ENCODE peak calls at places on chromosomes 4 and X, in seven cellular contexts. One of them, this sample, is unnamed.

GRCh38 chr4:99845708-99846469 is 29.3 kb downstream of the DAPP1 start:
- DNase-seq in left lung: no peak
- DNase-seq in IMR-90: no peak
- DNase-seq in lung: no peak
- DNase-seq in PC-3: no peak
- DNase-seq in GM23248: no peak
- DNase-seq in psoas muscle: no peak
- DNase-seq in this sample: no peak

GRCh38 chr4:4455199-4455865 is 68.4 kb downstream of the NSG1 start:
- DNase-seq in GM23248: no peak
- DNase-seq in IMR-90: no peak
- DNase-seq in left lung: no peak
- DNase-seq in PC-3: no peak
- DNase-seq in psoas muscle: no peak
- DNase-seq in lung: no peak
- DNase-seq in this sample: no peak

GRCh38 chr4:56976878-56977320 is 507 bp downstream of the NOA1 start:
- DNase-seq in IMR-90: no peak
- DNase-seq in psoas muscle: no peak
- DNase-seq in PC-3: peak; percentile 76
- DNase-seq in left lung: peak; percentile 92
- DNase-seq in lung: peak; percentile 61
- DNase-seq in GM23248: peak; percentile 62
- DNase-seq in this sample: peak; percentile 58

GRCh38 chrX:131728295-131729145 is 184.6 kb downstream of the OR13H1 start:
- DNase-seq in PC-3: no peak
- DNase-seq in GM23248: no peak
- DNase-seq in left lung: no peak
- DNase-seq in IMR-90: peak; percentile 86
- DNase-seq in lung: peak; percentile 87
- DNase-seq in psoas muscle: peak; percentile 74
- DNase-seq in this sample: peak; percentile 88

GRCh38 chr4:151347891-151348290 is 22.5 kb upstream of the SH3D19 start:
- DNase-seq in psoas muscle: no peak
- DNase-seq in IMR-90: no peak
- DNase-seq in GM23248: no peak
- DNase-seq in PC-3: no peak
- DNase-seq in left lung: no peak
- DNase-seq in lung: no peak
- DNase-seq in this sample: no peak

GRCh38 chrX:153946910-153947769 is 2.7 kb upstream of the RENBP start:
- DNase-seq in GM23248: peak; percentile 87
- DNase-seq in PC-3: peak; percentile 84
- DNase-seq in psoas muscle: peak; percentile 87
- DNase-seq in left lung: peak; percentile 86
- DNase-seq in IMR-90: peak; percentile 68
- DNase-seq in lung: peak; percentile 77
- DNase-seq in this sample: peak; percentile 80

GRCh38 chr4:176959980-176960379 is 167.3 kb upstream of the VEGFC start:
- DNase-seq in IMR-90: no peak
- DNase-seq in PC-3: no peak
- DNase-seq in psoas muscle: no peak
- DNase-seq in GM23248: no peak
- DNase-seq in lung: no peak
- DNase-seq in left lung: no peak
- DNase-seq in this sample: no peak

GRCh38 chr4:145340071-145340695 is 141.5 kb upstream of the SMAD1 start:
- DNase-seq in PC-3: no peak
- DNase-seq in GM23248: no peak
- DNase-seq in lung: no peak
- DNase-seq in left lung: peak; percentile 27
- DNase-seq in IMR-90: no peak
- DNase-seq in psoas muscle: no peak
- DNase-seq in this sample: no peak

GRCh38 chrX:111719426-111720210 is 38.6 kb downstream of the ALG13 start:
- DNase-seq in left lung: no peak
- DNase-seq in GM23248: peak; percentile 14
- DNase-seq in psoas muscle: no peak
- DNase-seq in lung: no peak
- DNase-seq in PC-3: peak; percentile 12
- DNase-seq in IMR-90: peak; percentile 16
- DNase-seq in this sample: no peak

GRCh38 chr4:185640809-185641675 is 105.7 kb upstream of the PDLIM3 start:
- DNase-seq in left lung: no peak
- DNase-seq in PC-3: peak; percentile 74
- DNase-seq in psoas muscle: no peak
- DNase-seq in lung: no peak
- DNase-seq in GM23248: peak; percentile 86
- DNase-seq in IMR-90: peak; percentile 82
- DNase-seq in this sample: no peak

GRCh38 chr4:142351958-142352357 is 494.1 kb downstream of the INPP4B start:
- DNase-seq in left lung: no peak
- DNase-seq in PC-3: no peak
- DNase-seq in IMR-90: no peak
- DNase-seq in lung: no peak
- DNase-seq in psoas muscle: no peak
- DNase-seq in GM23248: no peak
- DNase-seq in this sample: no peak
- H3K4me1 ChIP-seq in left lung: no peaks in the 10 kb centered on the region
- H3K4me1 ChIP-seq in PC-3: peaks cover 54% of the 10 kb centered on the region
- H3K4me1 ChIP-seq in IMR-90: peaks cover 5% of the 10 kb centered on the region
- H3K4me1 ChIP-seq in lung: peaks cover 2% of the 10 kb centered on the region
- H3K4me1 ChIP-seq in psoas muscle: peaks cover 34% of the 10 kb centered on the region
- H3K4me1 ChIP-seq in GM23248: peaks cover 60% of the 10 kb centered on the region
- H3K4me1 ChIP-seq in this sample: peaks cover 97% of the 10 kb centered on the region

GRCh38 chrX:142250502-142250901 is 45.4 kb upstream of the MAGEC2 start:
- DNase-seq in GM23248: no peak
- DNase-seq in lung: no peak
- DNase-seq in psoas muscle: no peak
- DNase-seq in IMR-90: no peak
- DNase-seq in left lung: no peak
- DNase-seq in PC-3: peak; percentile 6
- DNase-seq in this sample: no peak

GRCh38 chrX:142249721-142250120 is 44.6 kb upstream of the MAGEC2 start:
- DNase-seq in IMR-90: no peak
- DNase-seq in GM23248: no peak
- DNase-seq in PC-3: no peak
- DNase-seq in left lung: no peak
- DNase-seq in lung: no peak
- DNase-seq in psoas muscle: no peak
- DNase-seq in this sample: no peak

GRCh38 chrX:142244568-142244967 is 39.5 kb upstream of the MAGEC2 start:
- DNase-seq in left lung: no peak
- DNase-seq in GM23248: no peak
- DNase-seq in IMR-90: no peak
- DNase-seq in lung: no peak
- DNase-seq in psoas muscle: no peak
- DNase-seq in PC-3: no peak
- DNase-seq in this sample: no peak
- H3K27ac ChIP-seq in left lung: no peak overlapping the region
- H3K27ac ChIP-seq in GM23248: no peak overlapping the region
- H3K27ac ChIP-seq in IMR-90: no peak overlapping the region
- H3K27ac ChIP-seq in lung: no peak overlapping the region
- H3K27ac ChIP-seq in psoas muscle: no peak overlapping the region
- H3K27ac ChIP-seq in PC-3: no peak overlapping the region
- H3K27ac ChIP-seq in this sample: no peak overlapping the region

GRCh38 chr4:36256398-36256828 is 12.1 kb upstream of the ARAP2 start:
- DNase-seq in IMR-90: no peak
- DNase-seq in psoas muscle: peak; percentile 47
- DNase-seq in lung: no peak
- DNase-seq in PC-3: no peak
- DNase-seq in GM23248: no peak
- DNase-seq in left lung: no peak
- DNase-seq in this sample: no peak
- H3K4me1 ChIP-seq in IMR-90: no peaks in the 10 kb centered on the region
- H3K4me1 ChIP-seq in psoas muscle: no peaks in the 10 kb centered on the region
- H3K4me1 ChIP-seq in lung: no peaks in the 10 kb centered on the region
- H3K4me1 ChIP-seq in PC-3: no peaks in the 10 kb centered on the region
- H3K4me1 ChIP-seq in GM23248: no peaks in the 10 kb centered on the region
- H3K4me1 ChIP-seq in left lung: no peaks in the 10 kb centered on the region
- H3K4me1 ChIP-seq in this sample: peaks cover 48% of the 10 kb centered on the region

DNA sequence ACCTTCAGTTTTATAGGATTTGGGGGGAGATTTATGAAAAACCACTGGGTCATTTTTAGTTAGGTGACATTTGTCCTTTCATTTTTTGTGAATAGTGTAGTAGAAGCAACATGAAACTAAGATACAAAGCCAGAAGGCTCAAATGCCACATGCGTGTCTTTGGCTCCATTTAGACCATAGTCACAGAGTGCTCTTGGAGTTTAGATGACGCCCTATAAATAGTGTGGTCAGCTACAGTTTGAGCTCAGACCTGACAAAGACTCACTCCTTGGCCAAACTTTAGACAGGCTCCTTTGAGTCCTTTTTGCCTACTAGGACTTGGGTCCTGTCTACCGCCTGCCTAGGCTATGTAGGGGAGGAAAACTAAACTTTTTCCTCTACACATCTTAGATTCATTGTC is 16.8 kb upstream of the PAGE1 start:
- DNase-seq in GM23248: no peak
- DNase-seq in lung: no peak
- DNase-seq in left lung: no peak
- DNase-seq in PC-3: no peak
- DNase-seq in IMR-90: no peak
- DNase-seq in psoas muscle: no peak
- DNase-seq in this sample: no peak
- H3K27ac ChIP-seq in GM23248: no peak overlapping the region
- H3K27ac ChIP-seq in lung: no peak overlapping the region
- H3K27ac ChIP-seq in left lung: no peak overlapping the region
- H3K27ac ChIP-seq in PC-3: no peak overlapping the region
- H3K27ac ChIP-seq in IMR-90: no peak overlapping the region
- H3K27ac ChIP-seq in psoas muscle: peak overlapping the region; percentile 78
- H3K27ac ChIP-seq in this sample: no peak overlapping the region

DNA sequence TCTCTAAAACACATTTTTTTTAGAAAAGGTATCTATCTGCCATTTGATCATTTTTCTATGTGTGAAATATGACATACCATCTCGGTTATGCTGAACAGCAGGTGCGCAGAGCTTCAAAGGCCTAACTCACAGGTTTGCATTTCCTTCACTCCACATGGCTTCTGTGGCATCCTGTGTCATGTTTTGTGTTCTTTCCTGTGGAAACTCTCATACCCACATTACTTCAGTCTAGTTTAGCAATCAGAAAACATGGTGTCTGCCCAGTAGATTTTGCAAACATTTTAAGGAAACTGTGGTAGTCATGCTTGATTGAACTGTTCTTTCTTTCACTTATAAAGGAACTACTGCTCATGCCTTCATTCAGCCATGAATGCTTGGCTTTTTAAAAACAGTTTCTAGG is 11.3 kb upstream of the ARAP2 start:
- DNase-seq in IMR-90: no peak
- DNase-seq in psoas muscle: no peak
- DNase-seq in PC-3: no peak
- DNase-seq in lung: no peak
- DNase-seq in GM23248: no peak
- DNase-seq in left lung: no peak
- DNase-seq in this sample: peak; percentile 91
- H3K4me1 ChIP-seq in IMR-90: no peaks in the 10 kb centered on the region
- H3K4me1 ChIP-seq in psoas muscle: no peaks in the 10 kb centered on the region
- H3K4me1 ChIP-seq in PC-3: no peaks in the 10 kb centered on the region
- H3K4me1 ChIP-seq in lung: no peaks in the 10 kb centered on the region
- H3K4me1 ChIP-seq in GM23248: no peaks in the 10 kb centered on the region
- H3K4me1 ChIP-seq in left lung: no peaks in the 10 kb centered on the region
- H3K4me1 ChIP-seq in this sample: peaks cover 48% of the 10 kb centered on the region

DNA sequence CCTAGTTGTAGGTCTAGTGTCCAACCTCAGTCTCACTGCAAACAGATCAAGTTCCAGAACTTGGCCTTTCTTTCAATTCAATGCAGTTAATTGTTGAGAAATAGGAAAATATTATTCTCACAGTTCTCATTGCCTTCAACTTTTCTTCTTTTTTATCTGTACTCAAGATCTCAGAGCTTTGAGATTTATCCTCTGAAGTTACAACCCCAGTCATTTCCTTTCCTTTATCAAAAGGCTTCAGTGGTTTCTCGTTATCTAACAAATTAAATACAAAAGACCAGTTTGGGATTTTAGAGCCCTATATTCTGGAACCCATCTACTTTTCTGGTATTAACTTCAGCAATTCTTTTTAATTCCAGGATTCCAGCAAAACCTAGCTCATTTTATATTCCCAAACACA is 130.2 kb downstream of the TMA16 start:
- DNase-seq in psoas muscle: no peak
- DNase-seq in lung: no peak
- DNase-seq in left lung: no peak
- DNase-seq in PC-3: no peak
- DNase-seq in IMR-90: no peak
- DNase-seq in GM23248: no peak
- DNase-seq in this sample: peak; percentile 35
- H3K27ac ChIP-seq in psoas muscle: no peak overlapping the region
- H3K27ac ChIP-seq in lung: no peak overlapping the region
- H3K27ac ChIP-seq in left lung: no peak overlapping the region
- H3K27ac ChIP-seq in PC-3: no peak overlapping the region
- H3K27ac ChIP-seq in IMR-90: no peak overlapping the region
- H3K27ac ChIP-seq in GM23248: no peak overlapping the region
- H3K27ac ChIP-seq in this sample: no peak overlapping the region

DNA sequence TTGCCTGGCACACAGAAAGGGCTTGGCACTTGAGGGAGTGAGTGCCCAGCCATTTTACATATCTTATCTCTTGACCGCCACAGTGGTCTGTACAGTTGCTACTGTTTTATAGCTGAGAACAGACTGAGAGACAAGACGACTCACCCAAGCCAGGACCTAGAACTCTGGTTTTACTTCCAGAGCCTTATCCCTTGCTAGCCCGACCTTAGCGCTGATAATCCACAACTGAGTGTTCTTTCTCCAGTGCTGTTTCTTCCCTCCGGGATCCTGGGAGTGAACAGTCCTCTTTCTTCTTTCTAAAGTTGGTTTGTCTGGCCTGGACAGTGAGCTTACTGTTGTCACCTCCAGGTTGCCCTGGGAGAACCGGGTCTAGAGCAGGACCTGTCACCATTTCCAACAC is 52.5 kb upstream of the TADA2B start:
- DNase-seq in GM23248: no peak
- DNase-seq in psoas muscle: no peak
- DNase-seq in IMR-90: no peak
- DNase-seq in PC-3: no peak
- DNase-seq in left lung: no peak
- DNase-seq in lung: no peak
- DNase-seq in this sample: no peak
- H3K4me1 ChIP-seq in GM23248: peaks cover 38% of the 10 kb centered on the region
- H3K4me1 ChIP-seq in psoas muscle: peaks cover 64% of the 10 kb centered on the region
- H3K4me1 ChIP-seq in IMR-90: peaks cover 17% of the 10 kb centered on the region
- H3K4me1 ChIP-seq in PC-3: peaks cover 50% of the 10 kb centered on the region
- H3K4me1 ChIP-seq in left lung: peaks cover 12% of the 10 kb centered on the region
- H3K4me1 ChIP-seq in lung: peaks cover 7% of the 10 kb centered on the region
- H3K4me1 ChIP-seq in this sample: peaks cover 67% of the 10 kb centered on the region

This sample was measured in CD4-positive, alpha-beta memory T cell.